ENCODE peak calls at places on chromosomes 4 and X, in four cellular contexts. R, W, Y and J are unnamed samples.

GRCh38 chrX:136879001-136879667 is 1.4 kb downstream of the RBMX start:
- DNase-seq in Y (no peak), R (no peak), W (no peak), J (no peak)

GRCh38 chrX:150236304-150236703 is 126.8 kb upstream of the MAMLD1 start:
- DNase-seq in Y (no peak), W (no peak), R (no peak), J (no peak)

GRCh38 chr4:27278615-27279014 is 418.0 kb downstream of the STIM2 start:
- DNase-seq in W (peak; percentile 4), Y (peak; percentile 11), R (no peak), J (peak; percentile 63)

GRCh38 chr4:7052923-7053715 is 9.9 kb downstream of the TADA2B start:
- DNase-seq in Y (no peak), R (no peak), W (no peak), J (no peak)

GRCh38 chrX:123432362-123433150 is 248.5 kb downstream of the GRIA3 start:
- DNase-seq in Y (no peak), W (no peak), R (no peak), J (no peak)

GRCh38 chr4:8916251-8916913 is 44.7 kb upstream of the HMX1 start:
- DNase-seq in R (no peak), Y (peak; percentile 1), W (no peak), J (no peak)

GRCh38 chr4:10017037-10017893 is 4.0 kb downstream of the SLC2A9 start:
- DNase-seq in Y (no peak), R (no peak), W (peak; percentile 98), J (no peak)

GRCh38 chr4:22090655-22091350 is 142.2 kb upstream of the KCNIP4 start:
- DNase-seq in W (no peak), R (no peak), Y (no peak), J (no peak)

GRCh38 chr4:7427326-7428260 is 7.1 kb downstream of the PSAPL1 start:
- DNase-seq in R (no peak), Y (no peak), W (no peak), J (peak; percentile 9)

GRCh38 chr4:11724731-11725130 is 296.0 kb upstream of the HS3ST1 start:
- DNase-seq in W (no peak), R (no peak), Y (no peak), J (no peak)

DNA sequence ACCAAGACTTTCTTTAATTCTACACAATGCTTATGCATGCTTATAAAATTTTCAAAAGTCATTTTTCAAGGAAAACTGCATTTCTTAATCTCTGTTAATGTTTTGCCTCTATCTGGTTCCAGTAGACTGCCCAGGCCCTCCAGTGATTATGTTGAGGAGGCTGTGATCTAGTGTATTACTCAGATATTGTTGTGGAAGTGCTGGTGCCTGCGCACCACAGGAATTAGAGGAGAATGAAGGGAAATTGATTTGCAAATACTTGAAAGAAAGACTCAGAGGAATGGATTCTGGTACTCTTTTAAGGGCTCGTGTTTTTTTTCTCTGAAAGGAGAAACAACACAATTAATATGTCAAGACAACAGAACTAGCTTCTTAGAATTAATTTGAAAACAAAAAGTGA is 1015.1 kb downstream of the RPA4 start:
- DNase-seq in R (no peak), W (no peak), Y (no peak), J (no peak)
- TF ChIP-seq NR2C2 in R (no peak), W (no peak), Y (no peak), J (no peak)

GRCh38 chr4:23972202-23972601 is 82.4 kb upstream of the PPARGC1A start:
- DNase-seq in W (no peak), Y (no peak), R (no peak), J (no peak)
- TF ChIP-seq NR2C2 in W (no peak), Y (no peak), R (no peak), J (no peak)

GRCh38 chr4:41122309-41122708 is 92.0 kb downstream of the APBB2 start:
- DNase-seq in Y (no peak), R (no peak), W (no peak), J (no peak)

GRCh38 chr4:41120297-41121217 is 93.8 kb downstream of the APBB2 start:
- DNase-seq in W (no peak), R (no peak), Y (no peak), J (no peak)

GRCh38 chr4:41122775-41123174 is 91.6 kb downstream of the APBB2 start:
- DNase-seq in Y (no peak), R (no peak), W (no peak), J (peak; percentile 60)

GRCh38 chr4:41121906-41122305 is 92.4 kb downstream of the APBB2 start:
- DNase-seq in R (no peak), W (no peak), Y (no peak), J (no peak)

GRCh38 chr4:41119867-41120295 is 94.5 kb downstream of the APBB2 start:
- DNase-seq in W (no peak), R (no peak), Y (no peak), J (no peak)
- TF ChIP-seq NR2C2 in W (no peak), R (no peak), Y (no peak), J (no peak)

GRCh38 chrX:101287402-101287801 is 3.7 kb downstream of the TAF7L start:
- DNase-seq in Y (peak; percentile 16), W (peak; percentile 11), R (peak; percentile 3), J (no peak)
- TF ChIP-seq NR2C2 in Y (no peak), W (no peak), R (no peak), J (no peak)

GRCh38 chrX:109535578-109535977 is 1.1 kb upstream of the NXT2 start:
- DNase-seq in W (no peak), Y (no peak), R (no peak), J (no peak)
- TF ChIP-seq NR2C2 in W (no peak), Y (no peak), R (no peak), J (no peak)

DNA sequence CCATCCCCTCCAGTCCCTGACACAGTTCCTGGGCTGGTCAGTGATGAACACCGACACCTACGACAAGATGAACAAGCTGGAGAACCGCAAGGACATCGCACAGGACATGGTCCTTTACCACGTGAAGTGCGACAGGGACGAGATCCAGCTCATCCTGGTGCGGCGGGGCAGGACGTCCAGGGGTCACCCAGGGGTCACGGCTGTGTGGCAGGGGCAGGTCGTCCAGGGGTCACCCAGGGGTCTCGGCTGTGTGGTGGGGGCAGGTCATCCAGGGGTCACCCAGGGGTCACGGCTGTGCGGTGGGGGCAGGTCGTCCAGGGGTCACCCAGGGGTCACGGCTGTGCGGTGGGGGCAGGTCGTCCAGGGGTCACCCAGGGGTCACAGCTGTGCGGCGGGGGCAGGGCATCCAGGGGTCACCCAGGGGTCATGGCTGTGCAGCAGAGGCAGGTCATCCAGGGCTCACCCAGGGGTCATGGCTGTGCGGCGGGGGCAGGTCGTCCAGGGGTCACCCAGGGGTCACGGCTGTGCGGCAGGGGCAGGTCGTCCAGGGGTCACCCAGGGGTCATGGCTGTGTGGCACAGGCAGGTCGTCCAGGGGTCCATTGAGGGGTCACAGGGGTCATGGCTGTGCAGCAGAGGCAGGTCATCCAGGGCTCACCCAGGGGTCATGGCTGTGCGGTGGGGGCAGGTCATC is 16.6 kb downstream of the ATP5ME start:
- DNase-seq in W (no peak), R (no peak), Y (no peak), J (no peak)
- TF ChIP-seq NR2C2 in W (no peak), R (no peak), Y (peak; percentile 78), J (no peak)